ENCODE peak calls at places on chromosomes 3 and 15, in five cellular contexts. One of them, this sample, is unnamed.

GRCh38 chr15:72176155-72176554 is 21.4 kb downstream of the GRAMD2A start:
- DNase-seq in upper lobe of left lung: no peak
- DNase-seq in CD4-positive, alpha-beta T cell: no peak
- DNase-seq in astrocyte: no peak
- DNase-seq in tibial artery: no peak
- DNase-seq in this sample: no peak

GRCh38 chr3:88298189-88298588 is 148.4 kb downstream of the C3orf38 start:
- DNase-seq in astrocyte: no peak
- DNase-seq in CD4-positive, alpha-beta T cell: no peak
- DNase-seq in upper lobe of left lung: no peak
- DNase-seq in tibial artery: no peak
- DNase-seq in this sample: no peak

GRCh38 chr15:73930371-73930770 is 4.1 kb downstream of the LOXL1 start:
- DNase-seq in astrocyte: peak; percentile 97
- DNase-seq in CD4-positive, alpha-beta T cell: no peak
- DNase-seq in upper lobe of left lung: peak; percentile 73
- DNase-seq in tibial artery: peak; percentile 89
- DNase-seq in this sample: no peak

GRCh38 chr3:55622733-55623132 is 135.6 kb upstream of the WNT5A start:
- DNase-seq in upper lobe of left lung: no peak
- DNase-seq in astrocyte: peak; percentile 30
- DNase-seq in CD4-positive, alpha-beta T cell: no peak
- DNase-seq in tibial artery: no peak
- DNase-seq in this sample: no peak

GRCh38 chr3:130473416-130473815 is 43.6 kb upstream of the COL6A6 start:
- DNase-seq in tibial artery: no peak
- DNase-seq in astrocyte: no peak
- DNase-seq in upper lobe of left lung: no peak
- DNase-seq in CD4-positive, alpha-beta T cell: no peak
- DNase-seq in this sample: no peak

GRCh38 chr3:114863848-114864247 is 283.2 kb downstream of the ZBTB20 start:
- DNase-seq in tibial artery: no peak
- DNase-seq in CD4-positive, alpha-beta T cell: no peak
- DNase-seq in upper lobe of left lung: no peak
- DNase-seq in astrocyte: no peak
- DNase-seq in this sample: no peak

GRCh38 chr3:114428173-114428606 is 134.4 kb downstream of the TIGIT start:
- DNase-seq in astrocyte: no peak
- DNase-seq in upper lobe of left lung: no peak
- DNase-seq in tibial artery: no peak
- DNase-seq in CD4-positive, alpha-beta T cell: no peak
- DNase-seq in this sample: no peak

GRCh38 chr3:47162695-47163022 is 1.3 kb downstream of the SETD2 start:
- DNase-seq in astrocyte: no peak
- DNase-seq in upper lobe of left lung: no peak
- DNase-seq in CD4-positive, alpha-beta T cell: no peak
- DNase-seq in tibial artery: no peak
- DNase-seq in this sample: no peak

GRCh38 chr15:78223396-78224023 is 10.9 kb downstream of the ACSBG1 start:
- DNase-seq in upper lobe of left lung: no peak
- DNase-seq in astrocyte: no peak
- DNase-seq in CD4-positive, alpha-beta T cell: no peak
- DNase-seq in tibial artery: no peak
- DNase-seq in this sample: no peak

GRCh38 chr15:101805605-101806345 is 2.5 kb downstream of the OR4F6 start:
- DNase-seq in upper lobe of left lung: no peak
- DNase-seq in CD4-positive, alpha-beta T cell: no peak
- DNase-seq in astrocyte: no peak
- DNase-seq in tibial artery: no peak
- DNase-seq in this sample: no peak

GRCh38 chr3:5657109-5657508 is 469.6 kb downstream of the EDEM1 start:
- DNase-seq in astrocyte: no peak
- DNase-seq in CD4-positive, alpha-beta T cell: no peak
- DNase-seq in tibial artery: no peak
- DNase-seq in upper lobe of left lung: no peak
- DNase-seq in this sample: no peak

GRCh38 chr3:174363256-174363655 is 495.9 kb upstream of the NAALADL2 start:
- DNase-seq in tibial artery: no peak
- DNase-seq in CD4-positive, alpha-beta T cell: no peak
- DNase-seq in upper lobe of left lung: no peak
- DNase-seq in astrocyte: peak; percentile 89
- DNase-seq in this sample: no peak

GRCh38 chr15:99707481-99708270 is 25.6 kb downstream of the LYSMD4 start:
- DNase-seq in upper lobe of left lung: no peak
- DNase-seq in tibial artery: no peak
- DNase-seq in astrocyte: peak; percentile 60
- DNase-seq in CD4-positive, alpha-beta T cell: no peak
- DNase-seq in this sample: no peak

GRCh38 chr15:94141802-94142201 is 89.6 kb upstream of the MCTP2 start:
- DNase-seq in tibial artery: no peak
- DNase-seq in astrocyte: no peak
- DNase-seq in CD4-positive, alpha-beta T cell: no peak
- DNase-seq in upper lobe of left lung: no peak
- DNase-seq in this sample: no peak

GRCh38 chr3:11530153-11530721 is 113.5 kb downstream of the VGLL4 start:
- DNase-seq in tibial artery: peak; percentile 79
- DNase-seq in CD4-positive, alpha-beta T cell: no peak
- DNase-seq in astrocyte: peak; percentile 99
- DNase-seq in upper lobe of left lung: no peak
- DNase-seq in this sample: no peak

GRCh38 chr3:9727041-9727595 is 4.4 kb upstream of the BRPF1 start:
- DNase-seq in tibial artery: no peak
- DNase-seq in CD4-positive, alpha-beta T cell: peak; percentile 49
- DNase-seq in astrocyte: no peak
- DNase-seq in upper lobe of left lung: no peak
- DNase-seq in this sample: peak; percentile 31

GRCh38 chr3:123552095-123552714 is 32.6 kb downstream of the HACD2 start:
- DNase-seq in tibial artery: no peak
- DNase-seq in astrocyte: no peak
- DNase-seq in CD4-positive, alpha-beta T cell: no peak
- DNase-seq in upper lobe of left lung: no peak
- DNase-seq in this sample: no peak

GRCh38 chr3:65734792-65735191 is 303.9 kb downstream of the MAGI1 start:
- DNase-seq in tibial artery: no peak
- DNase-seq in astrocyte: no peak
- DNase-seq in upper lobe of left lung: no peak
- DNase-seq in CD4-positive, alpha-beta T cell: no peak
- DNase-seq in this sample: no peak

GRCh38 chr3:150503402-150504099 is 42.7 kb downstream of the SERP1 start:
- DNase-seq in astrocyte: no peak
- DNase-seq in tibial artery: no peak
- DNase-seq in upper lobe of left lung: no peak
- DNase-seq in CD4-positive, alpha-beta T cell: no peak
- DNase-seq in this sample: no peak

GRCh38 chr3:10000686-10001085 is 14.0 kb upstream of the EMC3 start:
- DNase-seq in upper lobe of left lung: no peak
- DNase-seq in CD4-positive, alpha-beta T cell: no peak
- DNase-seq in astrocyte: no peak
- DNase-seq in tibial artery: no peak
- DNase-seq in this sample: no peak

GRCh38 chr15:28918141-28918983 is 32.6 kb downstream of the APBA2 start:
- DNase-seq in CD4-positive, alpha-beta T cell: no peak
- DNase-seq in upper lobe of left lung: peak; percentile 70
- DNase-seq in tibial artery: peak; percentile 55
- DNase-seq in astrocyte: no peak
- DNase-seq in this sample: no peak

GRCh38 chr15:72013703-72014102 is 104.2 kb downstream of the MYO9A start:
- DNase-seq in upper lobe of left lung: no peak
- DNase-seq in tibial artery: no peak
- DNase-seq in astrocyte: no peak
- DNase-seq in CD4-positive, alpha-beta T cell: no peak
- DNase-seq in this sample: no peak

GRCh38 chr15:83871808-83872559 is 218.1 kb downstream of the ADAMTSL3 start:
- DNase-seq in CD4-positive, alpha-beta T cell: no peak
- DNase-seq in tibial artery: no peak
- DNase-seq in upper lobe of left lung: no peak
- DNase-seq in astrocyte: peak; percentile 81
- DNase-seq in this sample: no peak

GRCh38 chr3:56758539-56758981 is 43.2 kb downstream of the ARHGEF3 start:
- DNase-seq in tibial artery: no peak
- DNase-seq in CD4-positive, alpha-beta T cell: no peak
- DNase-seq in upper lobe of left lung: no peak
- DNase-seq in astrocyte: peak; percentile 93
- DNase-seq in this sample: no peak

DNA sequence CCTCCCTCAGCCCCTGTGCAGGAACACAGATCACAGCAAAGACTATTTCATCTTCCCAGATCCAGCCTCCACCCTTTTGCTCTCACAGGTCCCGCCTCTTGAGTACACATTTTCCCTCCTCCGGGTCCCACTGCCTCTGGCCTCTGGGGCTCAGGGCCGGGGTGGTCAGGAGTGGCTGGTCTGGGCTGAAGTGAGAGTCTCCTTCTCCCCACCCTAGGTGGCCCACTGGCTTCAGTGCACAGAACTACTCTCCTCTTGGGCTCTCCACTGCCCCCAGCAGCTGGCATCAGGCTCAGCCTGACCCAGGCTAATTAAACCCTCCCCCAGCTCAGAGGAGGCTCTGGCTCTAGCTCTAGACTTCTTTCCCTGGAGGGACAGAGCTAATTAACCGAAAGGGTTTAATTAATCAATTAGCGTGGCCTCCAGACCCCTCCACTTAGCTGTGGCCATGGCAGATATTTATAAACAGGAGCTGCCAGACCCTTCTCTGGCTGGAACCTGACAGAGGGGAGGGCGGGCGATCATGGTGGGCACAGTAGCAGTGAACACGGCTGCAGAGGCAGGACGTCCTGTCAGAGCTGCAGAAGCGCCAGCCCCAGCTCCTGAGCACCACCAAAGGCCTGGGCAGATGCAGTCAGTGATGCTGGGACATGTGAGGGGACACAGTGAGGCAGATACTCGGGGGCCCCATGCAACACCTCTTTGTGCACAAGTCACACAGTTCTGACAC is 15.1 kb downstream of the DUSP7 start:
- DNase-seq in astrocyte: no peak
- DNase-seq in upper lobe of left lung: no peak
- DNase-seq in tibial artery: no peak
- DNase-seq in CD4-positive, alpha-beta T cell: no peak
- DNase-seq in this sample: no peak
- TF ChIP-seq CTCF in astrocyte: no peak
- TF ChIP-seq CTCF in upper lobe of left lung: no peak
- TF ChIP-seq CTCF in tibial artery: no peak
- TF ChIP-seq CTCF in CD4-positive, alpha-beta T cell: no peak
- TF ChIP-seq CTCF in this sample: no peak

GRCh38 chr3:53809764-53810400 is 36.3 kb downstream of the CHDH start:
- DNase-seq in CD4-positive, alpha-beta T cell: no peak
- DNase-seq in upper lobe of left lung: no peak
- DNase-seq in tibial artery: peak; percentile 45
- DNase-seq in astrocyte: no peak
- DNase-seq in this sample: no peak

GRCh38 chr3:53813229-53813628 is 33.0 kb downstream of the CHDH start:
- DNase-seq in CD4-positive, alpha-beta T cell: no peak
- DNase-seq in astrocyte: no peak
- DNase-seq in tibial artery: peak; percentile 39
- DNase-seq in upper lobe of left lung: no peak
- DNase-seq in this sample: no peak

GRCh38 chr3:53811143-53811915 is 34.9 kb downstream of the CHDH start:
- DNase-seq in CD4-positive, alpha-beta T cell: no peak
- DNase-seq in upper lobe of left lung: no peak
- DNase-seq in astrocyte: no peak
- DNase-seq in tibial artery: no peak
- DNase-seq in this sample: no peak

GRCh38 chr3:53813876-53814275 is 32.3 kb downstream of the CHDH start:
- DNase-seq in upper lobe of left lung: no peak
- DNase-seq in CD4-positive, alpha-beta T cell: no peak
- DNase-seq in astrocyte: no peak
- DNase-seq in tibial artery: peak; percentile 5
- DNase-seq in this sample: no peak

DNA sequence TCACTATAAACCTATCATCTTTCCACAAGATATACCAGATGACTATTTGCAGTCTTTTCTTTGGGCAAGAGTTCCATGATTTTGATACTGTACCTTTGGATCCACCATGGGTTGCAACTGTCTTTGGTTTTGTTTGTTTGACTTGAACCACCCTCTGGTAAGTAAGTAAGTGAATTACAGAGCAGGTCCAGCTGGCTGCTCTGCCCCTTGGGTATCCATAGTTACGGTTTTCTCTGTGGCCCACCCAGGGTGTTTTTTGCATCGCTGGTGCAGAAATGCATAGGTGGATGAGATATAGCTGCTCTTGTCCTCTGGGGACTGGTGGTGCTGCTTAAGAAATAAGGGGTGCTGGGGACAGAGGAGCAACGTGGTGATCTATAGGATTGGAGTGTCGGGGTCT is 33.8 kb downstream of the CHDH start:
- DNase-seq in upper lobe of left lung: no peak
- DNase-seq in tibial artery: peak; percentile 15
- DNase-seq in astrocyte: no peak
- DNase-seq in CD4-positive, alpha-beta T cell: no peak
- DNase-seq in this sample: no peak
- TF ChIP-seq CTCF in upper lobe of left lung: no peak
- TF ChIP-seq CTCF in tibial artery: no peak
- TF ChIP-seq CTCF in astrocyte: peak; percentile 5
- TF ChIP-seq CTCF in CD4-positive, alpha-beta T cell: no peak
- TF ChIP-seq CTCF in this sample: no peak

GRCh38 chr15:22810033-22810734 is 23.7 kb downstream of the NIPA1 start:
- DNase-seq in CD4-positive, alpha-beta T cell: no peak
- DNase-seq in tibial artery: no peak
- DNase-seq in astrocyte: no peak
- DNase-seq in upper lobe of left lung: no peak
- DNase-seq in this sample: no peak

GRCh38 chr15:22813844-22814243 is 24.6 kb upstream of the NIPA2 start:
- DNase-seq in upper lobe of left lung: no peak
- DNase-seq in CD4-positive, alpha-beta T cell: no peak
- DNase-seq in astrocyte: no peak
- DNase-seq in tibial artery: no peak
- DNase-seq in this sample: no peak

GRCh38 chr15:22810735-22811338 is 24.4 kb downstream of the NIPA1 start:
- DNase-seq in astrocyte: no peak
- DNase-seq in CD4-positive, alpha-beta T cell: no peak
- DNase-seq in tibial artery: no peak
- DNase-seq in upper lobe of left lung: no peak
- DNase-seq in this sample: no peak

GRCh38 chr15:22808761-22809280 is 22.4 kb downstream of the NIPA1 start:
- DNase-seq in tibial artery: peak; percentile 17
- DNase-seq in CD4-positive, alpha-beta T cell: no peak
- DNase-seq in upper lobe of left lung: no peak
- DNase-seq in astrocyte: peak; percentile 58
- DNase-seq in this sample: no peak

DNA sequence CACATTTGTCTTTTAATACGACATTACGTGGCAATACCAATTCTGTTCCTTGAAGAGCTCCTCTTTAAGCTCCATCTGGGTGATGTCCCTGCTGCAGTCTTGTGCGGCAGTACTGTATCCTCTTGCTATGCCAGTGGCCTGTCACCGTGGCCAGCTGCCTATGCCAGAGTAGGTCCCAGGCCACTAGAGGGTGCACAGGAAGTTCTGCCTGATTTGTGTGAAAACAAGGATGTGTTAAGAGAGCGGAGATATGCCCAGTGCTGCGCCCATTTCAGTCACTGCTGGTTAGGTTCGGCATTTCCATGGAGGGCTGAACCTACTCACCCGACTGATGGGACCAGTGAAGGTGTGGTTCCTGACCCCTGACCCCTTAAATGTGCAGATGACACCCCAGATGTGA is 25.2 kb downstream of the NIPA1 start:
- DNase-seq in astrocyte: no peak
- DNase-seq in tibial artery: no peak
- DNase-seq in CD4-positive, alpha-beta T cell: no peak
- DNase-seq in upper lobe of left lung: no peak
- DNase-seq in this sample: no peak
- TF ChIP-seq CTCF in astrocyte: peak; percentile 16
- TF ChIP-seq CTCF in tibial artery: peak; percentile 21
- TF ChIP-seq CTCF in CD4-positive, alpha-beta T cell: no peak
- TF ChIP-seq CTCF in upper lobe of left lung: no peak
- TF ChIP-seq CTCF in this sample: no peak

GRCh38 chr3:98612587-98612986 is 19.2 kb upstream of the CPOX start:
- DNase-seq in upper lobe of left lung: no peak
- DNase-seq in CD4-positive, alpha-beta T cell: no peak
- DNase-seq in astrocyte: no peak
- DNase-seq in tibial artery: no peak
- DNase-seq in this sample: no peak
- TF ChIP-seq CTCF in upper lobe of left lung: no peak
- TF ChIP-seq CTCF in CD4-positive, alpha-beta T cell: no peak
- TF ChIP-seq CTCF in astrocyte: no peak
- TF ChIP-seq CTCF in tibial artery: no peak
- TF ChIP-seq CTCF in this sample: no peak

This sample was measured in activated B cell treated with CpG ODN at 0.5 μM for 24 hours.